ENCODE peak calls at places on chromosomes 7 and 10, in ten cellular contexts. H, J, N, L, D, P, W, C, B and V are unnamed samples.

GRCh38 chr10:125037145-125037544 is 95.2 kb downstream of the ZRANB1 start:
- DNase-seq in P (peak), N (no peak), H (peak), W (no peak), L (no peak), J (no peak), D (no peak), C (peak), B (no peak), V (no peak)

GRCh38 chr7:144720139-144720538 is 115.7 kb downstream of the TPK1 start:
- DNase-seq in B (no peak), H (peak), L (no peak), D (no peak), N (no peak), J (no peak), P (peak), C (peak), W (no peak), V (no peak)

GRCh38 chr10:23314835-23315239 is 29.8 kb downstream of the C10orf67 start:
- DNase-seq in W (peak), N (peak), D (peak), C (peak), L (peak), J (peak), P (peak), B (peak), H (no peak), V (peak)

GRCh38 chr10:107800061-107800460 is 635.6 kb upstream of the SORCS1 start:
- DNase-seq in B (no peak), H (no peak), N (no peak), D (no peak), L (no peak), W (no peak), C (no peak), P (no peak), J (no peak), V (no peak)

GRCh38 chr10:22959292-22959691 is 31.4 kb downstream of the ARMC3 start:
- DNase-seq in B (no peak), N (no peak), H (no peak), P (no peak), D (no peak), J (no peak), W (no peak), C (no peak), L (peak), V (no peak)

GRCh38 chr10:51170518-51171245 is 96.4 kb downstream of the PRKG1 start:
- DNase-seq in J (no peak), H (no peak), C (peak), L (no peak), W (no peak), N (no peak), P (peak), D (no peak), B (no peak), V (no peak)

GRCh38 chr10:98101366-98101765 is 33.1 kb upstream of the R3HCC1L start:
- DNase-seq in C (no peak), J (no peak), P (no peak), W (no peak), B (no peak), L (no peak), N (no peak), D (no peak), H (no peak), V (no peak)

GRCh38 chr10:89793649-89794254 is 92.4 kb downstream of the KIF20B start:
- DNase-seq in N (peak), J (peak), D (peak), B (peak), P (peak), W (peak), L (peak), H (no peak), C (peak), V (peak)

GRCh38 chr10:119541046-119541445 is 1.5 kb downstream of the RGS10 start:
- DNase-seq in H (no peak), W (no peak), P (peak), L (no peak), J (no peak), B (no peak), N (no peak), C (peak), D (no peak), V (no peak)

GRCh38 chr10:29636178-29636577 is 1.4 kb upstream of the SVIL start:
- DNase-seq in C (peak), N (no peak), H (no peak), P (no peak), D (no peak), L (peak), B (no peak), W (no peak), J (no peak), V (no peak)

GRCh38 chr10:68202965-68203358 is 29.0 kb downstream of the ATOH7 start:
- DNase-seq in N (no peak), H (peak), L (no peak), P (peak), B (no peak), J (no peak), C (peak), D (no peak), W (no peak), V (no peak)

GRCh38 chr7:101602484-101603241 is 26.4 kb downstream of the MYL10 start:
- DNase-seq in C (peak), W (peak), N (peak), P (peak), H (peak), L (peak), D (peak), B (peak), J (peak), V (peak)

GRCh38 chr7:37930226-37930948 is 9.9 kb downstream of the EPDR1 start:
- DNase-seq in B (no peak), H (no peak), D (no peak), J (no peak), C (no peak), P (no peak), N (no peak), W (no peak), L (no peak), V (peak)

GRCh38 chr7:158270106-158270775 is 317.4 kb downstream of the PTPRN2 start:
- DNase-seq in D (no peak), P (no peak), J (no peak), N (no peak), B (no peak), W (no peak), L (no peak), C (no peak), H (no peak), V (no peak)

GRCh38 chr7:1961776-1962276 is 270.9 kb downstream of the MAD1L1 start:
- DNase-seq in N (no peak), H (no peak), P (peak), L (no peak), B (no peak), J (no peak), W (no peak), D (no peak), C (peak), V (no peak)